ENCODE peak calls at places on chromosomes 11 and 22, in six cellular contexts. M, G, I, Z, P and C are unnamed samples.

GRCh38 chr22:39664485-39665200 is 94.1 kb downstream of the CACNA1I start:
- DNase-seq in G (no peak), P (peak; percentile 49), M (peak; percentile 90), Z (peak; percentile 94), I (no peak), C (peak; percentile 70)

GRCh38 chr11:122226810-122227379 is 110.9 kb upstream of the BLID start:
- DNase-seq in G (no peak), I (no peak), M (no peak), Z (no peak), P (no peak), C (no peak)

GRCh38 chr11:86802146-86802545 is 1.8 kb downstream of the PRSS23 start:
- DNase-seq in G (no peak), I (no peak), M (no peak), Z (no peak), P (no peak), C (no peak)

GRCh38 chr11:88306785-88307184 is 30.8 kb downstream of the CTSC start:
- DNase-seq in G (no peak), M (no peak), Z (no peak), I (no peak), P (no peak), C (no peak)

GRCh38 chr22:25235547-25236290 is 16.3 kb downstream of the CRYBB2 start:
- DNase-seq in M (peak; percentile 93), G (peak; percentile 71), I (peak; percentile 84), Z (peak; percentile 99), P (peak; percentile 100), C (peak; percentile 89)

GRCh38 chr11:62124186-62125113 is 639 bp downstream of the INCENP start:
- DNase-seq in I (no peak), Z (peak; percentile 67), P (peak; percentile 69), M (no peak), G (peak; percentile 37), C (peak; percentile 58)

GRCh38 chr11:35162795-35163194 is 23.8 kb downstream of the CD44 start:
- DNase-seq in I (no peak), G (no peak), Z (no peak), P (no peak), M (no peak), C (no peak)

GRCh38 chr22:45483918-45484499 is 18.7 kb upstream of the FBLN1 start:
- DNase-seq in Z (no peak), G (peak; percentile 63), P (no peak), M (no peak), I (no peak), C (no peak)

GRCh38 chr11:86435711-86436110 is 61.0 kb downstream of the CCDC81 start:
- DNase-seq in Z (no peak), I (no peak), P (no peak), M (no peak), G (no peak), C (no peak)

GRCh38 chr11:69475866-69476714 is 5.4 kb upstream of the LINC01488 start:
- DNase-seq in M (peak; percentile 67), Z (no peak), G (no peak), I (no peak), P (no peak), C (no peak)

GRCh38 chr11:84130646-84131427 is 844.7 kb upstream of the CCDC90B start:
- DNase-seq in P (no peak), Z (no peak), I (no peak), G (no peak), M (no peak), C (no peak)

GRCh38 chr11:102853055-102853454 is 9.6 kb upstream of the MMP3 start:
- DNase-seq in G (no peak), Z (no peak), M (no peak), I (no peak), P (no peak), C (no peak)

GRCh38 chr22:24178502-24179440 is 2.5 kb upstream of the SUSD2 start:
- DNase-seq in P (peak; percentile 57), G (no peak), Z (no peak), M (peak; percentile 71), I (no peak), C (no peak)

GRCh38 chr22:47419239-47419638 is 656.8 kb downstream of the TBC1D22A start:
- DNase-seq in M (no peak), P (no peak), Z (no peak), G (no peak), I (no peak), C (no peak)

GRCh38 chr11:69721061-69721460 is 17.2 kb upstream of the FGF19 start:
- DNase-seq in G (no peak), Z (no peak), M (no peak), P (no peak), I (no peak), C (no peak)

GRCh38 chr11:113947989-113948388 is 26.9 kb upstream of the HTR3A start:
- DNase-seq in M (no peak), P (no peak), G (no peak), I (no peak), Z (no peak), C (no peak)
- TF ChIP-seq JUND in M (no peak), P (no peak), G (no peak), I (no peak), Z (no peak), C (no peak)

DNA sequence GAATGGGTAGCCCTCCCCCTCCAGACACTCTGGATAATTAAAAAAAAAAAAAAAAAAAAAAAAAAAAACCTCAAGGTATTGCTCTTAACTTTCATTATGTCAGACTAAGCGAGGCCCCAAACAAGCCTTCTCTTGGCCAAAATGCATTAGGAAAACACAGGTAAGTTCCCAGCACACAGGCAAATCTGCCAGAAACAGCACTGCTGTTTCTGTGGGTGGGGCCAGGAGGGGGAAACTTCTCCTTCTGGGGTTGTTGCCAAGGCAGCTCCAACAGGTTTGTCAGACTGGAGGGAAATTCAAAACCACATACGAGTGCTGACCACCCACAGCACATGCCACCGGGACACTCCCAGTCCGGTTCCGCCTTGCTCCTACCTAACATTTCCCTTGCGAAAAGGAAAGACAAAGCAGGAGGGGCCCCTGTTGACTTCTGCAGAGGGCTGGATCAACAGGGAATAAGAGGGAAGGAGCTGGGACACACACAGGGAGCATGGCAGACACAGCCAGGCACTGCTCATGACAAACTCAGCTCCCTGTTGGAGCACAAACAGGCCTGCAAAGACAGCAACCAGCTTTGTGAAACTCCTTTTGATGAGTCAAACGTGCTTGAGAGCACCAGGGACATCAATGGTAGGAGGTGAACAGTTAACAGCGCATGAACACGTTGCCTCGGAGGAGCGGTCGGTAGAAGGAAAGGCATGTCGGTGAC is 55.0 kb downstream of the MYH9 start:
- DNase-seq in Z (peak; percentile 28), G (no peak), P (no peak), I (no peak), M (no peak), C (no peak)
- TF ChIP-seq JUND in Z (no peak), G (no peak), P (no peak), I (no peak), M (no peak), C (no peak)

DNA sequence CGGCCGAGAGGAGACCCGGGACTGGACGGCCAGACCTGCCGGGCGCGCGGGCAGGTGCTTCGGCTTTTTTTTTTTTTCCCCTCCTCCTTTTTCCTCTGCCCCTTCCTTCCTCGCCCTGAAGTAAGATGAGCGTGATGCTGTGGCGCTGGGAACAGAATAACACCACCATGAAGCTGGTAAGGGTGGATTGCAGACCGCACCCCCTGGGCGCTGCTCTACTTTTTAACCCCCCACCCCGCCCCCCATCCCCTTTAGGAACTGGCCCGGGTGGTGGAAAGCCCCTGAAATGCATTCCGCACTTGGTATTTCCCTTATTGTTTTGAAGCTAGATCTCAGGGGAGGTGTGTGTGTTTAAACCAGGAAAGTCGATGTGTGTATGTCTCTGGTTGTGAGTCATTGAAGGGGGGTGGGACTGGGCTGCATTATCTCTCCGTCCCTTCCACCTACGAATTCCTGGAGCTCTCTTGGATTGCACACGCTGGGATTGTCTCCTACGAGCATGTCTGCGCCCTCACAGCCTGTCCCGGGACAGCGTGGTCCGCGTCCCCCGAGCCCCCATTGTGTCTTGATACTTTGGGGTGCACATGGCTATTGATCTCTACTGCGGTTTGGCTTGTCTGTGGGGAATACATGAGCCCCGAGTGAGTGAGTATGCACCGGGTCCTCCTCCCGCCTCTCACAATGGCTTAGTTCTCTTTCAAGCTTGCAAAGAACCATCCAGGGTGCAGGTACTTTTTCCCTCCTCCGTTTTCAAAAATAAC is 64.9 kb downstream of the NAV2 start:
- DNase-seq in Z (peak; percentile 23), G (peak; percentile 13), P (no peak), M (no peak), I (no peak), C (no peak)
- TF ChIP-seq JUND in Z (no peak), G (no peak), P (no peak), M (peak; percentile 44), I (no peak), C (no peak)

DNA sequence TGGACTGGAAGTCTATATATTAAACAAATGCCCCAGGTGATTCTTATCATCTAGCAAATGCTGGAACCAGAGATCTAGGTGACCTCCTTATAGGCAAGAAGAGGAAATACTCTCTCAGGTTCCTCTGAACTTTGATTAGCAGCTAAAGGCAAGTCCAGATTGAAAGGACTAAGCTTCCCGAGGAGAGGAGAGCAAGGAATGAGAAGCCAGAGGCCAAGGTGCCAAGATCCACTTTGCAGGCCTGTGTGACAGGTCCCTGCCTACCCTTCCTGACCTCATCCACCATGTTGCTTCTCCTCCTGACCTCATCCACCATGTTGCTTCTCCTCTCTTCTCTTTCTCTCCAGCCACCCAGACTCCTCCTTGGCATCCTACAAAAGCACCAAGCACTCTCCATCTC is 173.2 kb downstream of the LARGE1 start:
- DNase-seq in M (no peak), I (no peak), G (no peak), Z (no peak), P (no peak), C (no peak)
- TF ChIP-seq JUND in M (no peak), I (no peak), G (no peak), Z (no peak), P (no peak), C (no peak)

GRCh38 chr11:12377824-12378593 is 638 bp downstream of the PARVA start:
- DNase-seq in P (peak; percentile 93), M (peak; percentile 86), Z (no peak), I (peak; percentile 75), G (peak; percentile 62), C (peak; percentile 90)
- TF ChIP-seq JUND in P (no peak), M (no peak), Z (no peak), I (no peak), G (no peak), C (no peak)

GRCh38 chr11:65425971-65426838 is 3.6 kb downstream of the NEAT1 start:
- DNase-seq in P (no peak), I (peak; percentile 42), Z (no peak), M (no peak), G (no peak), C (peak; percentile 78)
- TF ChIP-seq JUND in P (peak; percentile 16), I (no peak), Z (peak; percentile 55), M (no peak), G (no peak), C (no peak)

DNA sequence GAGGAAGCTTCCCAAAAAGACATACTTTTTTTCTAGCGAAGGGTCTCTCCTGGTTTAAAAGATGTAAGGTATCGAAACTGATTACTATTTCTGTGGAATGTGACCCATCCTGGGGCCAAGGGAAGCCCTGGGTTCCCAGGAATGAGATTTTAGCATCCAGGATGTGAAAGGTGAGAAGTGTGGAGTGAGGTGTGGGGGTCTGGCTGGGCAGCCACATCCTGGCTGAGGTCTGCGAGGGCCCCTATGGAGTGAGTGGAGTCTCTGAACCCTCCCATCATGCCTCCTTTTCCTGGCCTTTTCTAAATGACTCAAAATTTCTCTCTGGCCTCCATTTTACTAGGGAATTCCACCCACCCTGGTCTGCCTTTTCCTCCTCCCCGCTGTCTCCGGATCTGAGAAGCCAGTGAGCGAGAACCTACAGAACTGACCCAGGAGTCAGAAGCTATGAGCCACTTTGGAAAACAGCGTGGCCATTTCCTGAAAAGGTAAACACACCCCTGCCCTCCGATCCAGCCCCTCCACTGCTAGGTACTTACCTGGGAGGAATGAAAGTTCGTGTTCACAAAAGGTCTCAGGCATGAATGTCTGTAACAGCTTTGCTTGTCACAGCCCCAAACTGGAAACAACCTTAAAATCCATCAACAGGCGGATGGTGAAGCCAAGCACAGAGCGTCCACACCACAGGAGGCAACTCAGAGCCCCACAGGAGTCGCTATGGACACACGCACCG is 27.7 kb upstream of the SHANK2 start:
- DNase-seq in G (no peak), P (no peak), I (no peak), M (no peak), Z (no peak), C (no peak)
- TF ChIP-seq JUND in G (no peak), P (no peak), I (no peak), M (no peak), Z (no peak), C (no peak)